ENCODE peak calls at places on chromosomes 13 and 19, in nine cellular contexts. One of them, this sample, is unnamed.

GRCh38 chr19:40365613-40366401 is 17.3 kb downstream of the PLD3 start:
- DNase-seq in coronary artery: no peak
- DNase-seq in CD8-positive, alpha-beta T cell: peak
- DNase-seq in HEK293T: peak
- DNase-seq in caudate nucleus: peak
- DNase-seq in anterior cingulate cortex: peak
- DNase-seq in retina: peak
- DNase-seq in AG04450: peak
- DNase-seq in heart right ventricle: peak
- DNase-seq in this sample: peak

GRCh38 chr19:2461751-2462634 is 5.2 kb upstream of the LMNB2 start:
- DNase-seq in CD8-positive, alpha-beta T cell: peak
- DNase-seq in heart right ventricle: peak
- DNase-seq in coronary artery: no peak
- DNase-seq in HEK293T: peak
- DNase-seq in AG04450: no peak
- DNase-seq in retina: peak
- DNase-seq in caudate nucleus: no peak
- DNase-seq in anterior cingulate cortex: no peak
- DNase-seq in this sample: peak

GRCh38 chr19:49983645-49984229 is 22.8 kb upstream of the SIGLEC11 start:
- DNase-seq in anterior cingulate cortex: peak
- DNase-seq in retina: peak
- DNase-seq in HEK293T: peak
- DNase-seq in coronary artery: no peak
- DNase-seq in CD8-positive, alpha-beta T cell: peak
- DNase-seq in heart right ventricle: peak
- DNase-seq in caudate nucleus: peak
- DNase-seq in AG04450: no peak
- DNase-seq in this sample: peak

GRCh38 chr19:14818588-14818987 is 16.4 kb downstream of the OR7A5 start:
- DNase-seq in heart right ventricle: no peak
- DNase-seq in AG04450: no peak
- DNase-seq in coronary artery: no peak
- DNase-seq in caudate nucleus: no peak
- DNase-seq in HEK293T: no peak
- DNase-seq in CD8-positive, alpha-beta T cell: no peak
- DNase-seq in anterior cingulate cortex: no peak
- DNase-seq in retina: no peak
- DNase-seq in this sample: no peak

GRCh38 chr19:46426035-46426505 is 2.7 kb downstream of the PNMA8C start:
- DNase-seq in coronary artery: no peak
- DNase-seq in heart right ventricle: no peak
- DNase-seq in CD8-positive, alpha-beta T cell: no peak
- DNase-seq in HEK293T: no peak
- DNase-seq in retina: no peak
- DNase-seq in anterior cingulate cortex: peak
- DNase-seq in caudate nucleus: no peak
- DNase-seq in AG04450: no peak
- DNase-seq in this sample: no peak

GRCh38 chr19:9165256-9165655 is 13.5 kb upstream of the OR7D2 start:
- DNase-seq in caudate nucleus: no peak
- DNase-seq in AG04450: no peak
- DNase-seq in retina: no peak
- DNase-seq in heart right ventricle: no peak
- DNase-seq in coronary artery: no peak
- DNase-seq in HEK293T: no peak
- DNase-seq in anterior cingulate cortex: no peak
- DNase-seq in CD8-positive, alpha-beta T cell: no peak
- DNase-seq in this sample: peak

GRCh38 chr13:102856603-102857002 is 10.8 kb downstream of the ERCC5 start:
- DNase-seq in retina: no peak
- DNase-seq in coronary artery: no peak
- DNase-seq in heart right ventricle: peak
- DNase-seq in caudate nucleus: no peak
- DNase-seq in HEK293T: no peak
- DNase-seq in anterior cingulate cortex: no peak
- DNase-seq in AG04450: no peak
- DNase-seq in CD8-positive, alpha-beta T cell: no peak
- DNase-seq in this sample: peak

GRCh38 chr19:11410682-11411081 is 8.4 kb downstream of the RGL3 start:
- DNase-seq in CD8-positive, alpha-beta T cell: no peak
- DNase-seq in caudate nucleus: no peak
- DNase-seq in AG04450: no peak
- DNase-seq in coronary artery: no peak
- DNase-seq in anterior cingulate cortex: no peak
- DNase-seq in HEK293T: no peak
- DNase-seq in heart right ventricle: no peak
- DNase-seq in retina: no peak
- DNase-seq in this sample: peak

GRCh38 chr13:40187324-40187795 is 479.1 kb downstream of the FOXO1 start:
- DNase-seq in CD8-positive, alpha-beta T cell: peak
- DNase-seq in AG04450: no peak
- DNase-seq in retina: peak
- DNase-seq in HEK293T: peak
- DNase-seq in coronary artery: no peak
- DNase-seq in anterior cingulate cortex: no peak
- DNase-seq in caudate nucleus: no peak
- DNase-seq in heart right ventricle: no peak
- DNase-seq in this sample: no peak

GRCh38 chr19:4257025-4257424 is 10.1 kb downstream of the YJU2 start:
- DNase-seq in heart right ventricle: no peak
- DNase-seq in retina: no peak
- DNase-seq in caudate nucleus: no peak
- DNase-seq in CD8-positive, alpha-beta T cell: no peak
- DNase-seq in AG04450: no peak
- DNase-seq in anterior cingulate cortex: no peak
- DNase-seq in HEK293T: no peak
- DNase-seq in coronary artery: no peak
- DNase-seq in this sample: no peak

GRCh38 chr19:54882758-54883157 is 8.7 kb downstream of the FCAR start:
- DNase-seq in coronary artery: no peak
- DNase-seq in anterior cingulate cortex: no peak
- DNase-seq in AG04450: no peak
- DNase-seq in retina: no peak
- DNase-seq in caudate nucleus: no peak
- DNase-seq in heart right ventricle: no peak
- DNase-seq in CD8-positive, alpha-beta T cell: no peak
- DNase-seq in HEK293T: no peak
- DNase-seq in this sample: no peak

GRCh38 chr13:44383945-44384344 is 10.3 kb downstream of the SERP2 start:
- DNase-seq in CD8-positive, alpha-beta T cell: no peak
- DNase-seq in AG04450: no peak
- DNase-seq in caudate nucleus: no peak
- DNase-seq in coronary artery: no peak
- DNase-seq in heart right ventricle: no peak
- DNase-seq in anterior cingulate cortex: no peak
- DNase-seq in HEK293T: no peak
- DNase-seq in retina: no peak
- DNase-seq in this sample: no peak

GRCh38 chr13:100089633-100090032 is 740 bp downstream of the PCCA start:
- DNase-seq in caudate nucleus: no peak
- DNase-seq in coronary artery: no peak
- DNase-seq in HEK293T: no peak
- DNase-seq in anterior cingulate cortex: no peak
- DNase-seq in AG04450: no peak
- DNase-seq in heart right ventricle: no peak
- DNase-seq in CD8-positive, alpha-beta T cell: no peak
- DNase-seq in retina: no peak
- DNase-seq in this sample: peak

GRCh38 chr19:53882391-53883050 is 524 bp downstream of the PRKCG start:
- DNase-seq in HEK293T: no peak
- DNase-seq in retina: no peak
- DNase-seq in CD8-positive, alpha-beta T cell: no peak
- DNase-seq in AG04450: no peak
- DNase-seq in heart right ventricle: no peak
- DNase-seq in caudate nucleus: no peak
- DNase-seq in anterior cingulate cortex: no peak
- DNase-seq in coronary artery: no peak
- DNase-seq in this sample: no peak

GRCh38 chr19:51327066-51327985 is 14.6 kb downstream of the VSIG10L start:
- DNase-seq in HEK293T: peak
- DNase-seq in AG04450: no peak
- DNase-seq in heart right ventricle: no peak
- DNase-seq in coronary artery: no peak
- DNase-seq in anterior cingulate cortex: no peak
- DNase-seq in CD8-positive, alpha-beta T cell: peak
- DNase-seq in retina: peak
- DNase-seq in caudate nucleus: no peak
- DNase-seq in this sample: peak

GRCh38 chr19:16943942-16944625 is 55.3 kb downstream of the F2RL3 start:
- DNase-seq in anterior cingulate cortex: peak
- DNase-seq in HEK293T: no peak
- DNase-seq in coronary artery: no peak
- DNase-seq in retina: no peak
- DNase-seq in heart right ventricle: no peak
- DNase-seq in AG04450: no peak
- DNase-seq in CD8-positive, alpha-beta T cell: no peak
- DNase-seq in caudate nucleus: no peak
- DNase-seq in this sample: no peak

GRCh38 chr13:59722580-59722900 is 441.2 kb downstream of the DIAPH3 start:
- DNase-seq in caudate nucleus: no peak
- DNase-seq in anterior cingulate cortex: no peak
- DNase-seq in CD8-positive, alpha-beta T cell: no peak
- DNase-seq in AG04450: no peak
- DNase-seq in coronary artery: no peak
- DNase-seq in heart right ventricle: no peak
- DNase-seq in HEK293T: no peak
- DNase-seq in retina: no peak
- DNase-seq in this sample: no peak

GRCh38 chr19:17806945-17807344 is 12.0 kb downstream of the B3GNT3 start:
- DNase-seq in AG04450: no peak
- DNase-seq in anterior cingulate cortex: no peak
- DNase-seq in HEK293T: no peak
- DNase-seq in heart right ventricle: no peak
- DNase-seq in coronary artery: no peak
- DNase-seq in CD8-positive, alpha-beta T cell: no peak
- DNase-seq in caudate nucleus: no peak
- DNase-seq in retina: no peak
- DNase-seq in this sample: no peak